ENCODE peak calls at places on chromosome 4, in nine cellular contexts. One of them, this sample, is unnamed.

GRCh38 chr4:122480023-122480422 is 23.5 kb upstream of the IL2 start:
- DNase-seq in hepatocyte: peak
- DNase-seq in kidney: no peak
- DNase-seq in Panc1: no peak
- DNase-seq in adrenal gland: no peak
- DNase-seq in IMR-90: peak
- DNase-seq in heart left ventricle: no peak
- DNase-seq in CD4-positive, alpha-beta T cell: no peak
- DNase-seq in endothelial cell: no peak
- DNase-seq in this sample: no peak

GRCh38 chr4:154475800-154476199 is 15.8 kb downstream of the DCHS2 start:
- DNase-seq in adrenal gland: no peak
- DNase-seq in endothelial cell: no peak
- DNase-seq in Panc1: no peak
- DNase-seq in heart left ventricle: no peak
- DNase-seq in CD4-positive, alpha-beta T cell: no peak
- DNase-seq in IMR-90: no peak
- DNase-seq in hepatocyte: no peak
- DNase-seq in kidney: no peak
- DNase-seq in this sample: no peak

GRCh38 chr4:4532371-4532770 is 9.5 kb downstream of the STX18 start:
- DNase-seq in IMR-90: no peak
- DNase-seq in heart left ventricle: no peak
- DNase-seq in kidney: no peak
- DNase-seq in endothelial cell: no peak
- DNase-seq in Panc1: no peak
- DNase-seq in hepatocyte: no peak
- DNase-seq in adrenal gland: no peak
- DNase-seq in CD4-positive, alpha-beta T cell: no peak
- DNase-seq in this sample: no peak

GRCh38 chr4:46986922-46987638 is 6.3 kb downstream of the GABRA4 start:
- DNase-seq in IMR-90: no peak
- DNase-seq in Panc1: no peak
- DNase-seq in hepatocyte: no peak
- DNase-seq in heart left ventricle: no peak
- DNase-seq in kidney: no peak
- DNase-seq in endothelial cell: no peak
- DNase-seq in CD4-positive, alpha-beta T cell: no peak
- DNase-seq in adrenal gland: no peak
- DNase-seq in this sample: no peak

GRCh38 chr4:106628616-106629606 is 260.3 kb upstream of the GIMD1 start:
- DNase-seq in heart left ventricle: no peak
- DNase-seq in Panc1: no peak
- DNase-seq in adrenal gland: no peak
- DNase-seq in kidney: no peak
- DNase-seq in endothelial cell: no peak
- DNase-seq in hepatocyte: no peak
- DNase-seq in IMR-90: no peak
- DNase-seq in CD4-positive, alpha-beta T cell: no peak
- DNase-seq in this sample: no peak

GRCh38 chr4:164252286-164252685 is 501.6 kb upstream of the SMIM31 start:
- DNase-seq in adrenal gland: no peak
- DNase-seq in hepatocyte: peak
- DNase-seq in kidney: no peak
- DNase-seq in heart left ventricle: no peak
- DNase-seq in IMR-90: no peak
- DNase-seq in Panc1: no peak
- DNase-seq in endothelial cell: no peak
- DNase-seq in CD4-positive, alpha-beta T cell: no peak
- DNase-seq in this sample: no peak

GRCh38 chr4:13484749-13485345 is 707 bp upstream of the RAB28 start:
- DNase-seq in IMR-90: peak
- DNase-seq in kidney: no peak
- DNase-seq in hepatocyte: peak
- DNase-seq in CD4-positive, alpha-beta T cell: no peak
- DNase-seq in endothelial cell: no peak
- DNase-seq in adrenal gland: no peak
- DNase-seq in Panc1: no peak
- DNase-seq in heart left ventricle: no peak
- DNase-seq in this sample: no peak

GRCh38 chr4:67684839-67685531 is 16.0 kb downstream of the UBA6 start:
- DNase-seq in IMR-90: peak
- DNase-seq in CD4-positive, alpha-beta T cell: no peak
- DNase-seq in Panc1: no peak
- DNase-seq in adrenal gland: no peak
- DNase-seq in endothelial cell: no peak
- DNase-seq in kidney: no peak
- DNase-seq in heart left ventricle: no peak
- DNase-seq in hepatocyte: no peak
- DNase-seq in this sample: no peak

GRCh38 chr4:162610116-162610515 is 446.3 kb upstream of the FSTL5 start:
- DNase-seq in IMR-90: no peak
- DNase-seq in adrenal gland: no peak
- DNase-seq in heart left ventricle: no peak
- DNase-seq in endothelial cell: no peak
- DNase-seq in kidney: no peak
- DNase-seq in Panc1: no peak
- DNase-seq in hepatocyte: no peak
- DNase-seq in CD4-positive, alpha-beta T cell: no peak
- DNase-seq in this sample: no peak

GRCh38 chr4:1031956-1032795 is 20.8 kb downstream of the FGFRL1 start:
- DNase-seq in heart left ventricle: no peak
- DNase-seq in CD4-positive, alpha-beta T cell: no peak
- DNase-seq in kidney: no peak
- DNase-seq in endothelial cell: no peak
- DNase-seq in adrenal gland: no peak
- DNase-seq in IMR-90: no peak
- DNase-seq in Panc1: no peak
- DNase-seq in hepatocyte: no peak
- DNase-seq in this sample: no peak

GRCh38 chr4:89598602-89599001 is 238.4 kb downstream of the SNCA start:
- DNase-seq in CD4-positive, alpha-beta T cell: no peak
- DNase-seq in hepatocyte: peak
- DNase-seq in kidney: no peak
- DNase-seq in IMR-90: peak
- DNase-seq in adrenal gland: no peak
- DNase-seq in heart left ventricle: no peak
- DNase-seq in Panc1: no peak
- DNase-seq in endothelial cell: no peak
- DNase-seq in this sample: no peak

GRCh38 chr4:128322986-128323385 is 35.4 kb upstream of the PGRMC2 start:
- DNase-seq in CD4-positive, alpha-beta T cell: no peak
- DNase-seq in endothelial cell: no peak
- DNase-seq in Panc1: peak
- DNase-seq in heart left ventricle: no peak
- DNase-seq in hepatocyte: peak
- DNase-seq in kidney: no peak
- DNase-seq in IMR-90: peak
- DNase-seq in adrenal gland: no peak
- DNase-seq in this sample: no peak

DNA sequence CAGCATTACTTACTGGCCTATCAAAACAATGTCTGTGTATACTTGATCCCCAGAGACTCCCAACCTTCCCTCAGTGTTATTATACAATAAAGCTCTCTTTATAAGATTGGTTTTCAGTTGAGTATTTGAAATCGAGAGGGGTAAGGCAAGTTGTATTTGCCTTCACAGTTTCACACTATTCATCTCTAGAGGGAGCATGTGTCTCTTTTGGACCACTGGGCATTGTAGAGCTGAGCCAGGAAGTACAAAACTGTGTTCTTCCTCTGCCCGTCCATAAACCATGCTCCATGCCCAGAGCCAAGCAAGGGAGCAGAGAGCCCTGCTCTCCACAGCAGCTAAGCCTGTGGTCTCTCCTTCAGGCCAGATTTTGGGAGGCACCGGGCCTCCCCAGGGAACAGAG is 61.5 kb upstream of the HHIP start:
- DNase-seq in Panc1: no peak
- DNase-seq in adrenal gland: no peak
- DNase-seq in kidney: no peak
- DNase-seq in heart left ventricle: no peak
- DNase-seq in CD4-positive, alpha-beta T cell: no peak
- DNase-seq in IMR-90: no peak
- DNase-seq in endothelial cell: no peak
- DNase-seq in hepatocyte: no peak
- DNase-seq in this sample: no peak
- TF ChIP-seq CTCF in Panc1: no peak
- TF ChIP-seq CTCF in adrenal gland: no peak
- TF ChIP-seq CTCF in kidney: no peak
- TF ChIP-seq CTCF in heart left ventricle: no peak
- TF ChIP-seq CTCF in CD4-positive, alpha-beta T cell: no peak
- TF ChIP-seq CTCF in IMR-90: no peak
- TF ChIP-seq CTCF in endothelial cell: no peak
- TF ChIP-seq CTCF in hepatocyte: no peak
- TF ChIP-seq CTCF in this sample: no peak

GRCh38 chr4:123858465-123858864 is 461.9 kb downstream of the SPRY1 start:
- DNase-seq in Panc1: no peak
- DNase-seq in kidney: no peak
- DNase-seq in hepatocyte: no peak
- DNase-seq in CD4-positive, alpha-beta T cell: no peak
- DNase-seq in adrenal gland: no peak
- DNase-seq in IMR-90: no peak
- DNase-seq in heart left ventricle: no peak
- DNase-seq in endothelial cell: peak
- DNase-seq in this sample: no peak

GRCh38 chr4:123851521-123851920 is 454.9 kb downstream of the SPRY1 start:
- DNase-seq in Panc1: no peak
- DNase-seq in kidney: no peak
- DNase-seq in adrenal gland: no peak
- DNase-seq in heart left ventricle: no peak
- DNase-seq in hepatocyte: no peak
- DNase-seq in IMR-90: no peak
- DNase-seq in endothelial cell: no peak
- DNase-seq in CD4-positive, alpha-beta T cell: no peak
- DNase-seq in this sample: no peak

GRCh38 chr4:123862812-123863211 is 466.2 kb downstream of the SPRY1 start:
- DNase-seq in adrenal gland: no peak
- DNase-seq in hepatocyte: no peak
- DNase-seq in IMR-90: no peak
- DNase-seq in kidney: no peak
- DNase-seq in Panc1: no peak
- DNase-seq in heart left ventricle: no peak
- DNase-seq in endothelial cell: no peak
- DNase-seq in CD4-positive, alpha-beta T cell: no peak
- DNase-seq in this sample: no peak

GRCh38 chr4:123853651-123854050 is 457.1 kb downstream of the SPRY1 start:
- DNase-seq in adrenal gland: no peak
- DNase-seq in hepatocyte: no peak
- DNase-seq in heart left ventricle: no peak
- DNase-seq in CD4-positive, alpha-beta T cell: no peak
- DNase-seq in Panc1: no peak
- DNase-seq in kidney: no peak
- DNase-seq in IMR-90: no peak
- DNase-seq in endothelial cell: no peak
- DNase-seq in this sample: no peak

GRCh38 chr4:123856689-123857545 is 460.3 kb downstream of the SPRY1 start:
- DNase-seq in IMR-90: peak
- DNase-seq in hepatocyte: peak
- DNase-seq in endothelial cell: peak
- DNase-seq in CD4-positive, alpha-beta T cell: no peak
- DNase-seq in Panc1: peak
- DNase-seq in heart left ventricle: peak
- DNase-seq in kidney: peak
- DNase-seq in adrenal gland: peak
- DNase-seq in this sample: no peak
- TF ChIP-seq CTCF in IMR-90: no peak
- TF ChIP-seq CTCF in hepatocyte: no peak
- TF ChIP-seq CTCF in endothelial cell: no peak
- TF ChIP-seq CTCF in CD4-positive, alpha-beta T cell: no peak
- TF ChIP-seq CTCF in Panc1: peak
- TF ChIP-seq CTCF in heart left ventricle: no peak
- TF ChIP-seq CTCF in kidney: no peak
- TF ChIP-seq CTCF in adrenal gland: peak
- TF ChIP-seq CTCF in this sample: no peak

GRCh38 chr4:8585186-8585585 is 5.0 kb downstream of the GPR78 start:
- DNase-seq in Panc1: no peak
- DNase-seq in adrenal gland: no peak
- DNase-seq in hepatocyte: no peak
- DNase-seq in IMR-90: no peak
- DNase-seq in CD4-positive, alpha-beta T cell: no peak
- DNase-seq in kidney: peak
- DNase-seq in endothelial cell: no peak
- DNase-seq in heart left ventricle: no peak
- DNase-seq in this sample: no peak
- TF ChIP-seq CTCF in Panc1: no peak
- TF ChIP-seq CTCF in adrenal gland: no peak
- TF ChIP-seq CTCF in hepatocyte: no peak
- TF ChIP-seq CTCF in IMR-90: no peak
- TF ChIP-seq CTCF in CD4-positive, alpha-beta T cell: no peak
- TF ChIP-seq CTCF in kidney: peak
- TF ChIP-seq CTCF in endothelial cell: peak
- TF ChIP-seq CTCF in heart left ventricle: no peak
- TF ChIP-seq CTCF in this sample: no peak

GRCh38 chr4:39591290-39591689 is 47.4 kb downstream of the SMIM14 start:
- DNase-seq in CD4-positive, alpha-beta T cell: no peak
- DNase-seq in kidney: no peak
- DNase-seq in Panc1: no peak
- DNase-seq in heart left ventricle: no peak
- DNase-seq in hepatocyte: no peak
- DNase-seq in adrenal gland: no peak
- DNase-seq in IMR-90: peak
- DNase-seq in endothelial cell: no peak
- DNase-seq in this sample: no peak
- TF ChIP-seq CTCF in CD4-positive, alpha-beta T cell: no peak
- TF ChIP-seq CTCF in kidney: no peak
- TF ChIP-seq CTCF in Panc1: no peak
- TF ChIP-seq CTCF in heart left ventricle: no peak
- TF ChIP-seq CTCF in hepatocyte: no peak
- TF ChIP-seq CTCF in adrenal gland: no peak
- TF ChIP-seq CTCF in IMR-90: peak
- TF ChIP-seq CTCF in endothelial cell: no peak
- TF ChIP-seq CTCF in this sample: no peak

GRCh38 chr4:139761461-139761860 is 95.8 kb downstream of the MGST2 start:
- DNase-seq in IMR-90: peak
- DNase-seq in Panc1: no peak
- DNase-seq in kidney: no peak
- DNase-seq in CD4-positive, alpha-beta T cell: no peak
- DNase-seq in heart left ventricle: no peak
- DNase-seq in adrenal gland: no peak
- DNase-seq in endothelial cell: no peak
- DNase-seq in hepatocyte: no peak
- DNase-seq in this sample: no peak
- TF ChIP-seq CTCF in IMR-90: peak
- TF ChIP-seq CTCF in Panc1: peak
- TF ChIP-seq CTCF in kidney: no peak
- TF ChIP-seq CTCF in CD4-positive, alpha-beta T cell: no peak
- TF ChIP-seq CTCF in heart left ventricle: peak
- TF ChIP-seq CTCF in adrenal gland: peak
- TF ChIP-seq CTCF in endothelial cell: peak
- TF ChIP-seq CTCF in hepatocyte: peak
- TF ChIP-seq CTCF in this sample: no peak